ENCODE peak calls at places on chromosomes 13 and 19, in four cellular contexts. Y is heart left ventricle; O is psoas muscle; P is CD4-positive, alpha-beta T cell. X is an unnamed sample.

GRCh38 chr13:75341025-75341424 is 140.9 kb downstream of the TBC1D4 start:
- DNase-seq in Y (no peak), O (no peak), P (no peak), X (no peak)

GRCh38 chr19:50874185-50874584 is 946 bp downstream of the KLK2 start:
- DNase-seq in Y (no peak), O (no peak), P (no peak), X (no peak)

GRCh38 chr13:75165543-75166230 is 316.3 kb downstream of the TBC1D4 start:
- DNase-seq in Y (no peak), O (no peak), P (no peak), X (no peak)

GRCh38 chr13:29749401-29750177 is 100.8 kb downstream of the UBL3 start:
- DNase-seq in Y (no peak), O (no peak), P (no peak), X (no peak)

GRCh38 chr13:75986818-75987217 is 350.7 kb downstream of the LMO7 start:
- DNase-seq in Y (no peak), O (no peak), P (no peak), X (no peak)

GRCh38 chr19:50647879-50648615 is 1.2 kb upstream of the C19orf81 start:
- DNase-seq in Y (no peak), O (no peak), P (no peak), X (no peak)

GRCh38 chr19:3494051-3494450 is 6.4 kb downstream of the DOHH start:
- DNase-seq in Y (no peak), O (no peak), P (no peak), X (no peak)

GRCh38 chr13:79228972-79229371 is 177.1 kb downstream of the RBM26 start:
- DNase-seq in Y (no peak), O (no peak), P (no peak), X (no peak)

GRCh38 chr13:24274452-24274971 is 34.9 kb upstream of the C1QTNF9 start:
- DNase-seq in Y (peak), O (no peak), P (peak), X (peak)

GRCh38 chr19:50711196-50711595 is 8.4 kb downstream of the SHANK1 start:
- DNase-seq in Y (peak), O (peak), P (no peak), X (no peak)

GRCh38 chr19:46787331-46788100 is 878 bp downstream of the SLC1A5 start:
- DNase-seq in Y (peak), O (peak), P (peak), X (peak)

GRCh38 chr13:32824061-32824460 is 192.2 kb upstream of the KL start:
- DNase-seq in Y (no peak), O (no peak), P (no peak), X (no peak)

DNA sequence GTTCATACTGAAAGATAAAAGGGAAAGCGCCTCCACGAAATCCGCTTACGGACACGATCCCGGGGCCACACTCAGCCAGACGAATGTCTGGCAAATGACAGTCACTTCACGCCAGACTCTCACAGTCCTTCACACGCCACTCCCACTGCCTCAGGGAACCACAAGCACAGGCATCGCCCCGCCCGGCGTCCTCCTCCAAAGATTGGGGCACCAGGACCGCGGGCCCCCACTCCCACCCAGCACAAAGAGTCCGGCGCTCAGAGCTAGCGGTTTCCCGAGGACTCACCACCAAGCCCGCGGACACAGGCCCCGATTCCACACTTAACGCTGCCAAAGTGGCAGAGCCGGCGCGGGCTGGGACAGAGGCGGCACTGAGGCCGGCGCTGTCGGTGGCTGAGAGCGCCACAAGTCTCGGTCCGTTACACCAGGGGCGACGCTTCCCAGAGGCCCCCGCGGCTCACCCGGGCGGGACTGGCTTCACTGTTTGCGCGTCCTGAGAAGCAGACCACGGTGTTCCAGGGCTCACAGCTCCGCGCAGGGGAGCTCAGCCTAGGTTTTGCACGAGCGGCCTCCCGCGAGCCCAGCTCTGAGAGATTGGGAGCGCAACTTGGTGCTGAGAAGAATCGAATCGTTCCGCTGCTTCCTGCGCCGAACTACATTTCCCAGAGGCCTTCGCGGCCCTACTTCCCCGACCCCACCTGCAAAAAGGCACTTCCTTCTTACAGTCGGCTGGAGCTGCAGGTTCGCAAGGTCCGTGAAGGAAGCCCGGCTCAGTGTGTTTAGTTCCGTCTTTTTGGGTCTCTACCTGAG is at the start of gene ZNF569:
- DNase-seq in Y (peak), O (peak), P (peak), X (peak)
- H3K27ac ChIP-seq in Y (peak), O (peak), P (peak), X (peak)

GRCh38 chr13:93411281-93411680 is 184.7 kb downstream of the GPC6 start:
- DNase-seq in Y (no peak), O (no peak), P (no peak), X (no peak)
- H3K27ac ChIP-seq in Y (no peak), O (no peak), P (no peak), X (no peak)

DNA sequence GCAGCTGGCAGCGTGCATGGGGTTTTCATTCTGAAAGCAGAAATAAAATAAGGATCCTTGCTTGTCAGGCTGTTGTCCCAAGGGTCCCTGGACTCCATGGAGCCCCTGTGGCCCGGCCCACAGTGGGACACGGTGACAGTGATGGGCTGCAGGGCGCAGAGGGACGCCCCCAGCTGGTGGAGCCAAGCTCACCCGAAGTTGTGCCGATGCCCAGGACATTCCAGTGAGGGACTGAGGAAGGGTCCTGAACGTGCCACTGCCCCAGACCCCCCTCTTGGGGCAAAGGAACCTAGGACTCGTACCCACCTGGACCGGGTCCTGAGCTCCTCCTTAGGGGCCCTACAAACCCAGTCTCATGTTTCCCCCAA is 35.0 kb downstream of the MYO9B start:
- DNase-seq in Y (no peak), O (no peak), P (no peak), X (no peak)
- H3K27ac ChIP-seq in Y (peak), O (peak), P (peak), X (peak)

GRCh38 chr19:18593367-18594095 is 4.9 kb downstream of the REX1BD start:
- DNase-seq in Y (no peak), O (no peak), P (no peak), X (no peak)
- H3K27ac ChIP-seq in Y (no peak), O (no peak), P (no peak), X (no peak)

GRCh38 chr13:107348931-107349330 is 781.0 kb upstream of the ARGLU1 start:
- DNase-seq in Y (no peak), O (no peak), P (no peak), X (no peak)
- H3K27ac ChIP-seq in Y (no peak), O (no peak), P (no peak), X (no peak)

GRCh38 chr19:1278074-1278473 is 2.7 kb downstream of the FAM174C start:
- DNase-seq in Y (no peak), O (no peak), P (no peak), X (no peak)

GRCh38 chr19:1279261-1279660 is 3.9 kb downstream of the FAM174C start:
- DNase-seq in Y (no peak), O (no peak), P (no peak), X (no peak)

GRCh38 chr19:1277061-1277460 is 1.7 kb downstream of the FAM174C start:
- DNase-seq in Y (no peak), O (no peak), P (no peak), X (no peak)

GRCh38 chr19:1279782-1280341 is 4.5 kb downstream of the FAM174C start:
- DNase-seq in Y (peak), O (peak), P (peak), X (peak)

DNA sequence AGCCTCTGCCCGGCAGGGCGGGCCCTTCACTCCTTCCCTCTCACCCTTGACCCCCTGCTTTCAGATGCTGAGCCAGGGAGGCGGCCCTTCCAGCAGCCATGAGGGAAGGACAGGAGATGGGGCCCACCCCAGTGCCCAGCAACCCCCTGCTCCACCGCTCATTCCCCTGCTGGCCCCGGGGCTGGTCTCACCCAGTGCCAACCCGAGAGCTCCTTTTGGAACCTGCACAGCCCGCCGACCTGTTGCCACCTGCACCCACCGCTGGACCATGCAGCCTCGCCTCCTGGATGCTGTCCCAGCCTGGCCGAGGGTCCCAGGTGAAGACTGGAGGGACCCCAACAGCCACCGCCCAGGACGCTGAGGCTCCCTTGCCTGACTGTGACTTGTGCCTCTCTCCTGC is 3.4 kb downstream of the FAM174C start:
- DNase-seq in Y (no peak), O (peak), P (no peak), X (no peak)
- H3K27ac ChIP-seq in Y (no peak), O (no peak), P (no peak), X (no peak)

DNA sequence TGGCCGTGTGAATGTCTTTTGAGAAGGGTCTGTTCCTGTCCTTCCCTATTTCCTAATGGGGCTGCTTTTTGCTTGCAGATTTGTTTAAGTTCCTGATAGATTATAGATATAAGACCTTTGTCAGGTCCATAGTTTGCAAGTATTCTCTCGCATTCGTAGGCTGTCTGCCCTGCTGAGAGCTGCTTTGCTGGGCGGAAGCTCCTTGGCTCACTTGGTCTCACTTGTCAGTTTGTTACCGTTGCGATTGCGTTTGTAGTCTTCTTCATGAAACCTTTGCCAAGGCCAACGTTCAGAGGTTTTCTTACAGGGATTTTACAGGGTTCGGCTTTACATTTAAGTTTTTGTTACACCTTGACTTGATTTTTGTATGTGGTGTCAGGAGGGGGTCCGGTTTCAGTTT is 44.0 kb upstream of the TFDP1 start:
- DNase-seq in Y (no peak), O (no peak), P (no peak), X (no peak)
- H3K27ac ChIP-seq in Y (no peak), O (no peak), P (no peak), X (no peak)

DNA sequence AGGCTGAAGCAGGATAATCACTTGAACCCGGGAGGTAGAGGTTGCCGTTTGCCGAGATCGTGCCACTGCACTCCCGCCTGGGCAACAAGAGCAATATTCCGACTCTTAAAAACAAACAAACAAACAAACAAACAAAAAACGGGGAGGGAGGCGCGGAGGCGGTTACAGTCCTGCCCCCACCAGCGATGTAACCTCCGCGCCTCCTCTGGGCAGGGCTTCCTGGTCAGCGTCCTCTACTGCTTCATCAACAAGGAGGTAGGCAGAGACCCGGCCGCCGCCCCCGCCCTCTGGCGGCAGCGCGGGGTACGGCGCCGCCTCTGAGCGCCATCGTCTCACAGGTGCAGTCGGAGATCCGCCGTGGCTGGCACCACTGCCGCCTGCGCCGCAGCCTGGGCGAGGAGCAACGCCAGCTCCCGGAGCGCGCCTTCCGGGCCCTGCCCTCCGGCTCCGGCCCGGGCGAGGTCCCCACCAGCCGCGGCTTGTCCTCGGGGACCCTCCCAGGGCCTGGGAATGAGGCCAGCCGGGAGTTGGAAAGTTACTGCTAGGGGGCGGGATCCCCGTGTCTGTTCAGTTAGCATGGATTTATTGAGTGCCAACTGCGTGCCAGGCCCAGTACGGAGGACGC is 10.2 kb downstream of the SNRPD2 start:
- DNase-seq in Y (peak), O (peak), P (peak), X (peak)
- H3K27ac ChIP-seq in Y (peak), O (peak), P (no peak), X (peak)

DNA sequence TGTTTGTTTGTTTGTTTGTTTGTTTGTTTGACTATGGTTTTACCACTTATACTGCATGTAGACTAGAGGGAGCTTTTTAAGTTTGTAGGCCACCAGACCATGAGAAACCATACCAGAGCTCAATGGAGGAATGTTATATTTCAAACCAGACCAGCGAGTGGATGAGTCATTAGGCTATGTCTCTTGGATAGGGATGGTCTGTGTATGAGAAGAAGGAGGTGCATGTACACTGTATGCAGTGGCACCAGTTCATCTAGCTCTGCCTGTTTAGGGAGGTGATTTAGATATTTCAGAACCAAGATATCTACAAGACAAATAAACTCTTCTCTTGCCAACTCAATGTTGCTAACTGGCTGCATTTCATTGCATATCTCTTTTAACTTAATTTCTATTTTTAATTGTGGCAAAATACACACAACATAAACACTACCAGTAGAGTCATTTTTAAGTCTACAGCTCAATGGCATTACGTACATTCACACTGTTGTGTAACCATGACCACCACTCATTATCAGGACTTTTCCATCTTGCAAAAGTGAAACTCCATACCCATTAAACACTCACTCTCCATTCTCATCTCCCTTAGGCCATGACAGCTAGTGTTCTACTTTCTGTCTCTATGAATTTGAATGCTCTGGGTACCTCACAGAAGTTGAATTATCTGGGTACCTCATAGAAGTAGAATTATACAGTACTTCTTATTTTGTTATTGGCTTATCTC is 29.2 kb downstream of the SYDE1 start:
- DNase-seq in Y (no peak), O (no peak), P (no peak), X (no peak)
- H3K27ac ChIP-seq in Y (no peak), O (no peak), P (no peak), X (no peak)

X was measured in heart right ventricle.